ENCODE peak calls at places on chromosomes 5 and 9, in seven cellular contexts. Z is uterus; L is hepatocyte; G is thyroid gland; I is breast epithelium; B is CD8-positive, alpha-beta T cell; M is cardiac muscle cell. V is an unnamed sample.

GRCh38 chr9:65410926-65411325 is 125.9 kb upstream of the FOXD4L5 start:
- DNase-seq in Z (no peak), L (no peak), G (no peak), I (no peak), B (no peak), M (no peak), V (no peak)

GRCh38 chr5:132296412-132297001 is 2.3 kb downstream of the SLC22A4 start:
- DNase-seq in Z (no peak), L (no peak), G (no peak), I (no peak), B (no peak), M (peak), V (no peak)

GRCh38 chr5:148523139-148523538 is 131.2 kb downstream of the HTR4 start:
- DNase-seq in Z (no peak), L (no peak), G (no peak), I (no peak), B (no peak), M (no peak), V (no peak)

GRCh38 chr5:127307868-127308267 is 17.3 kb downstream of the MEGF10 start:
- DNase-seq in Z (no peak), L (no peak), G (no peak), I (no peak), B (no peak), M (no peak), V (no peak)

GRCh38 chr5:148816822-148817221 is 9.6 kb upstream of the ADRB2 start:
- DNase-seq in Z (no peak), L (no peak), G (no peak), I (no peak), B (no peak), M (no peak), V (no peak)

GRCh38 chr5:179497636-179498365 is 52.6 kb upstream of the RUFY1 start:
- DNase-seq in Z (no peak), L (no peak), G (no peak), I (no peak), B (no peak), M (no peak), V (no peak)

GRCh38 chr9:134356496-134357470 is 30.5 kb downstream of the RXRA start:
- DNase-seq in Z (no peak), L (peak), G (peak), I (peak), B (no peak), M (peak), V (no peak)

GRCh38 chr5:22938373-22938772 is 85.2 kb upstream of the CDH12 start:
- DNase-seq in Z (no peak), L (no peak), G (no peak), I (no peak), B (no peak), M (no peak), V (no peak)

GRCh38 chr5:138438724-138439536 is at the start of gene REEP2:
- DNase-seq in Z (no peak), L (peak), G (peak), I (no peak), B (peak), M (peak), V (no peak)

GRCh38 chr9:74846771-74847170 is 41.0 kb downstream of the TRPM6 start:
- DNase-seq in Z (no peak), L (no peak), G (no peak), I (no peak), B (no peak), M (no peak), V (no peak)

GRCh38 chr9:33234511-33235467 is 5.2 kb upstream of the SPINK4 start:
- DNase-seq in Z (no peak), L (no peak), G (no peak), I (no peak), B (no peak), M (no peak), V (no peak)

GRCh38 chr9:2241461-2241874 is 226.3 kb downstream of the SMARCA2 start:
- DNase-seq in Z (peak), L (peak), G (peak), I (no peak), B (no peak), M (peak), V (no peak)

GRCh38 chr9:134130503-134131375 is 5.1 kb upstream of the WDR5 start:
- DNase-seq in Z (peak), L (peak), G (peak), I (peak), B (no peak), M (peak), V (no peak)

GRCh38 chr5:92687793-92688467 is 893.1 kb downstream of the NR2F1-AS1 start:
- DNase-seq in Z (no peak), L (peak), G (no peak), I (no peak), B (no peak), M (peak), V (no peak)

GRCh38 chr9:77092536-77092935 is 73.1 kb downstream of the FOXB2 start:
- DNase-seq in Z (no peak), L (no peak), G (peak), I (no peak), B (no peak), M (peak), V (no peak)

GRCh38 chr5:124546643-124547042 is 199.8 kb downstream of the ZNF608 start:
- DNase-seq in Z (no peak), L (peak), G (peak), I (no peak), B (no peak), M (peak), V (no peak)

GRCh38 chr5:149760700-149761187 is 30.6 kb downstream of the PPARGC1B start:
- DNase-seq in Z (no peak), L (no peak), G (peak), I (no peak), B (no peak), M (no peak), V (no peak)

GRCh38 chr5:115377468-115378217 is 81.2 kb upstream of the CCDC112 start:
- DNase-seq in Z (no peak), L (peak), G (no peak), I (no peak), B (no peak), M (peak), V (no peak)

GRCh38 chr9:36625006-36625600 is 52.4 kb downstream of the MELK start:
- DNase-seq in Z (no peak), L (peak), G (peak), I (no peak), B (no peak), M (peak), V (no peak)

GRCh38 chr5:128782446-128782845 is 182.8 kb upstream of the SLC27A6 start:
- DNase-seq in Z (peak), L (no peak), G (peak), I (peak), B (no peak), M (peak), V (no peak)

GRCh38 chr9:1267581-1267980 is 217.4 kb downstream of the DMRT2 start:
- DNase-seq in Z (no peak), L (no peak), G (no peak), I (no peak), B (no peak), M (no peak), V (no peak)

GRCh38 chr5:80435476-80435875 is 27.6 kb downstream of the ZFYVE16 start:
- DNase-seq in Z (no peak), L (no peak), G (no peak), I (no peak), B (no peak), M (no peak), V (no peak)

GRCh38 chr9:95980262-95981125 is 105.0 kb downstream of the ERCC6L2 start:
- DNase-seq in Z (no peak), L (no peak), G (no peak), I (no peak), B (no peak), M (peak), V (no peak)

GRCh38 chr9:86639899-86640379 is 285.7 kb upstream of the TUT7 start:
- DNase-seq in Z (no peak), L (peak), G (no peak), I (no peak), B (no peak), M (no peak), V (no peak)

GRCh38 chr5:71384706-71385105 is 70.7 kb upstream of the BDP1 start:
- DNase-seq in Z (no peak), L (no peak), G (no peak), I (no peak), B (no peak), M (no peak), V (no peak)

GRCh38 chr5:93717162-93717561 is 24.2 kb downstream of the POU5F2 start:
- DNase-seq in Z (no peak), L (peak), G (peak), I (no peak), B (no peak), M (peak), V (no peak)

GRCh38 chr9:115494958-115495690 is 377.2 kb upstream of the TNC start:
- DNase-seq in Z (no peak), L (peak), G (no peak), I (no peak), B (no peak), M (peak), V (no peak)

GRCh38 chr9:101354143-101354764 is 30.6 kb downstream of the BAAT start:
- DNase-seq in Z (no peak), L (peak), G (no peak), I (no peak), B (no peak), M (no peak), V (no peak)

GRCh38 chr5:95822038-95822407 is 503 bp downstream of the GLRX start:
- DNase-seq in Z (peak), L (peak), G (peak), I (no peak), B (no peak), M (peak), V (peak)

GRCh38 chr9:93308676-93309075 is 124.7 kb downstream of the WNK2 start:
- DNase-seq in Z (no peak), L (no peak), G (no peak), I (no peak), B (no peak), M (no peak), V (no peak)

GRCh38 chr5:119179857-119180641 is 109.2 kb downstream of the DMXL1 start:
- DNase-seq in Z (no peak), L (no peak), G (no peak), I (no peak), B (no peak), M (no peak), V (no peak)

GRCh38 chr5:74641778-74642542 is 1.4 kb upstream of the ENC1 start:
- DNase-seq in Z (peak), L (peak), G (peak), I (no peak), B (no peak), M (peak), V (peak)
- H3K4me3 ChIP-seq in Z (peak), L (peak), G (peak), I (peak), B (peak), M (peak), V (peak)

GRCh38 chr5:116572375-116573278 is 2.0 kb downstream of the SEMA6A start:
- DNase-seq in Z (peak), L (peak), G (peak), I (no peak), B (no peak), M (no peak), V (peak)
- H3K4me3 ChIP-seq in Z (peak), L (peak), G (peak), I (peak), B (no peak), M (peak), V (peak)

GRCh38 chr5:146076455-146076854 is 28.9 kb downstream of the PLAC8L1 start:
- DNase-seq in Z (no peak), L (no peak), G (no peak), I (no peak), B (no peak), M (no peak), V (no peak)

GRCh38 chr5:146076028-146076427 is 29.3 kb downstream of the PLAC8L1 start:
- DNase-seq in Z (no peak), L (peak), G (no peak), I (no peak), B (no peak), M (no peak), V (no peak)

GRCh38 chr5:146071171-146071570 is 34.2 kb downstream of the PLAC8L1 start:
- DNase-seq in Z (no peak), L (no peak), G (no peak), I (no peak), B (no peak), M (no peak), V (no peak)

GRCh38 chr5:146072595-146072994 is 32.8 kb downstream of the PLAC8L1 start:
- DNase-seq in Z (no peak), L (no peak), G (no peak), I (no peak), B (no peak), M (no peak), V (no peak)

GRCh38 chr5:146073239-146073900 is 32.0 kb downstream of the PLAC8L1 start:
- DNase-seq in Z (no peak), L (no peak), G (no peak), I (no peak), B (no peak), M (no peak), V (no peak)
- H3K4me3 ChIP-seq in Z (no peak), L (no peak), G (no peak), I (no peak), B (no peak), M (no peak), V (no peak)

GRCh38 chr9:137550958-137551655 is 572 bp upstream of the MRPL41 start:
- DNase-seq in Z (peak), L (peak), G (no peak), I (no peak), B (no peak), M (no peak), V (no peak)
- H3K4me3 ChIP-seq in Z (peak), L (peak), G (peak), I (peak), B (peak), M (peak), V (peak)

DNA sequence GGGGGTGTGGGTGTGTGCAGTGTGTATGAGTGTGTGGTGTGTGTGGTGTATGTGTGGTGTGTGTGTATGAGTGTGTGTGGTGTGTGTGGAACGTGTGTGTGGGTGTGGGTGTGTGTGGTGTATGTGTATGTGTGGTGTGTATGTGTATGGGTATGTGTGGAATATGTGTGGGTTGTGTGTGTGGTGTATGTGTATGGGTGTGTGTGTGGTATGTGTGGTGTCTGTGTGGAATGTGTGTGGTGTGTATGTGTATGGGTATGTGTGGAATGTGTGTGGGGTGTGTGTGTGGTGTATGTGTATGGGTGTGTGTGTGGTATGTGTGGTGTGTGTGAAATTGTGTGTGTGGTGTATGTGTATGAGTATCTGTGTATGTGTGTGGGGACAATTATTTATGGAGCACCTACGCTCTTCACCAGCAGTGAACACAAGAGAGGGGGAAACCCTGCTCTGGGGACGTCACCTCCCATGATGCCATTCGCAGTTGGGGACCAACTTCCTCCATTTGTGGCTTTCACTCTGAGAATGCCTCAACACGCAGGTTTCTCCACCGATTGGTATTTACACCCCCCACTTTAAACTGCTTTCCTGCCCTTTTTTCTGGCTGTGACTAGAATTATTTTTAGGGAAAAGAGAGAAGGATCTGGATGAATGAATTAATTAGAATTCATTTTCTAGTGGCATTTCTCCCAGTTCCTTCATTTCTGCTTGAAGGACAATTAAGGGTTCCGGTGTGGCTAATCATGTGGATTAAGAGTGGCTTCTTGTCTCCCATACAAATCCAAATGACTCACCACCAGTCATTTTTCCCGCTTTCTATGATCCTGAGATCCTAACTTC is 238.1 kb downstream of the ROR2 start:
- DNase-seq in Z (no peak), L (no peak), G (no peak), I (no peak), B (peak), M (peak), V (peak)
- H3K4me3 ChIP-seq in Z (no peak), L (no peak), G (no peak), I (no peak), B (peak), M (no peak), V (no peak)

GRCh38 chr9:112377684-112378344 is 2.1 kb upstream of the HSDL2 start:
- DNase-seq in Z (no peak), L (no peak), G (no peak), I (no peak), B (no peak), M (no peak), V (no peak)
- H3K4me3 ChIP-seq in Z (peak), L (no peak), G (no peak), I (no peak), B (no peak), M (peak), V (no peak)

DNA sequence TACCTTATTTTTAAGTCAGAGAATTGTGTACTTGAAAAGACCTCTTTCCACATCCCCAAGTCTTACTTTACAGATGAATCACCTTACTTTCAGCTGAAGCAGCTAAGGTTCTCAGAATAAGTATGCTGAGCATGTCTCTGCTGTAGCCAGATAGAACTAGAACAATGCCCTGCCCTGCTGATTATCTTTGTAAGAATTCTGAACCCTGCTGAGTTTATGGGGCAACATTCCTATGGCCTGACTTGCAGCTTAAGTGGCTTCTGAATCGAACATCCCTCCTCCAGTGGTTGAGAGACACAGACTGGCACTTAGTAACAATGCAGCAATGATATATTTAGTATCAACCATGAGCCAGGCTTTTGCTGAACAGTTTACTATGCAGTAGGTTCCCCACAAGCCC is 592.0 kb upstream of the WWC1 start:
- DNase-seq in Z (no peak), L (peak), G (no peak), I (no peak), B (no peak), M (peak), V (no peak)
- H3K4me3 ChIP-seq in Z (no peak), L (no peak), G (no peak), I (no peak), B (no peak), M (no peak), V (no peak)

DNA sequence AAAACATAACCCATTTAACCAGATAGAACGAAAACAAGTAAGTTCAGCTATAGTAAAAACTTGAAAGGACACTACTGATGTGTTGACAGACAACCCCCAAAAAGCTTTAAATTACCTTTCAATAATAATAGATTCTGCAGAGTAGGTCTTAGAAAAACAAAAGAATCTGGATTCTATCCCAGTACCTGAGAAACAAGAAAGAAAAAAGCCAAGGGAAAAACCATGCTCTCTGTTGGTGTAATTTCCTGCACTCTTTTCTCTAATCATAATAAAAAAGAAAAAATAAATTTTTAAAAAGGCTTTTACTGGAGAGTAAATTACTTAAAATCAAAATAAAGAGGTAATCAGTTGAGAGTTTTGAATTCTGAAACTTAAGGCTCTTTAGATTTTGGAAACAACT is 1090.4 kb downstream of the PTPRD start:
- DNase-seq in Z (no peak), L (no peak), G (no peak), I (no peak), B (no peak), M (no peak), V (no peak)
- H3K4me3 ChIP-seq in Z (no peak), L (no peak), G (no peak), I (no peak), B (no peak), M (no peak), V (no peak)

V was measured in Peyer's patch.